ENCODE peak calls at places on chromosome 6, in seven cellular contexts. One of them, this sample, is unnamed.

GRCh38 chr6:151666526-151666925 is 141.0 kb upstream of the ESR1 start:
- DNase-seq in GM20000: no peak
- DNase-seq in naive B cell: no peak
- DNase-seq in stimulated activated CD4-positive, alpha-beta T cell treated with anti-CD3 and anti-CD28 coated beads, Interleukin-1b, Interleukin-23, amount 100 ng/mL, for 4 hours: no peak
- DNase-seq in Kasumi-1: no peak
- DNase-seq in NCI-H345: no peak
- DNase-seq in activated CD8-positive, alpha-beta memory T cell treated with anti-CD3 and anti-CD28 coated beads for 4 hours: no peak
- DNase-seq in this sample: no peak

GRCh38 chr6:113433506-113433991 is 423.6 kb upstream of the MARCKS start:
- DNase-seq in GM20000: no peak
- DNase-seq in naive B cell: no peak
- DNase-seq in stimulated activated CD4-positive, alpha-beta T cell treated with anti-CD3 and anti-CD28 coated beads, Interleukin-1b, Interleukin-23, amount 100 ng/mL, for 4 hours: no peak
- DNase-seq in Kasumi-1: peak
- DNase-seq in NCI-H345: no peak
- DNase-seq in activated CD8-positive, alpha-beta memory T cell treated with anti-CD3 and anti-CD28 coated beads for 4 hours: no peak
- DNase-seq in this sample: no peak

GRCh38 chr6:113414511-113414910 is 442.6 kb upstream of the MARCKS start:
- DNase-seq in GM20000: no peak
- DNase-seq in naive B cell: no peak
- DNase-seq in stimulated activated CD4-positive, alpha-beta T cell treated with anti-CD3 and anti-CD28 coated beads, Interleukin-1b, Interleukin-23, amount 100 ng/mL, for 4 hours: no peak
- DNase-seq in Kasumi-1: no peak
- DNase-seq in NCI-H345: peak
- DNase-seq in activated CD8-positive, alpha-beta memory T cell treated with anti-CD3 and anti-CD28 coated beads for 4 hours: no peak
- DNase-seq in this sample: no peak

GRCh38 chr6:25485820-25486559 is 166.0 kb upstream of the SCGN start:
- DNase-seq in GM20000: no peak
- DNase-seq in naive B cell: no peak
- DNase-seq in stimulated activated CD4-positive, alpha-beta T cell treated with anti-CD3 and anti-CD28 coated beads, Interleukin-1b, Interleukin-23, amount 100 ng/mL, for 4 hours: no peak
- DNase-seq in Kasumi-1: no peak
- DNase-seq in NCI-H345: peak
- DNase-seq in activated CD8-positive, alpha-beta memory T cell treated with anti-CD3 and anti-CD28 coated beads for 4 hours: no peak
- DNase-seq in this sample: no peak

GRCh38 chr6:161198176-161198575 is 75.7 kb downstream of the AGPAT4 start:
- DNase-seq in GM20000: no peak
- DNase-seq in naive B cell: no peak
- DNase-seq in stimulated activated CD4-positive, alpha-beta T cell treated with anti-CD3 and anti-CD28 coated beads, Interleukin-1b, Interleukin-23, amount 100 ng/mL, for 4 hours: no peak
- DNase-seq in Kasumi-1: no peak
- DNase-seq in NCI-H345: peak
- DNase-seq in activated CD8-positive, alpha-beta memory T cell treated with anti-CD3 and anti-CD28 coated beads for 4 hours: no peak
- DNase-seq in this sample: no peak

GRCh38 chr6:165800337-165800736 is 137.3 kb upstream of the PDE10A start:
- DNase-seq in GM20000: no peak
- DNase-seq in naive B cell: no peak
- DNase-seq in stimulated activated CD4-positive, alpha-beta T cell treated with anti-CD3 and anti-CD28 coated beads, Interleukin-1b, Interleukin-23, amount 100 ng/mL, for 4 hours: no peak
- DNase-seq in Kasumi-1: no peak
- DNase-seq in NCI-H345: no peak
- DNase-seq in activated CD8-positive, alpha-beta memory T cell treated with anti-CD3 and anti-CD28 coated beads for 4 hours: no peak
- DNase-seq in this sample: no peak

GRCh38 chr6:39260451-39260850 is 31.2 kb upstream of the KCNK5 start:
- DNase-seq in GM20000: no peak
- DNase-seq in naive B cell: no peak
- DNase-seq in stimulated activated CD4-positive, alpha-beta T cell treated with anti-CD3 and anti-CD28 coated beads, Interleukin-1b, Interleukin-23, amount 100 ng/mL, for 4 hours: no peak
- DNase-seq in Kasumi-1: no peak
- DNase-seq in NCI-H345: no peak
- DNase-seq in activated CD8-positive, alpha-beta memory T cell treated with anti-CD3 and anti-CD28 coated beads for 4 hours: no peak
- DNase-seq in this sample: no peak

GRCh38 chr6:48883116-48883515 is 579.9 kb downstream of the MMUT start:
- DNase-seq in GM20000: no peak
- DNase-seq in naive B cell: no peak
- DNase-seq in stimulated activated CD4-positive, alpha-beta T cell treated with anti-CD3 and anti-CD28 coated beads, Interleukin-1b, Interleukin-23, amount 100 ng/mL, for 4 hours: no peak
- DNase-seq in Kasumi-1: peak
- DNase-seq in NCI-H345: no peak
- DNase-seq in activated CD8-positive, alpha-beta memory T cell treated with anti-CD3 and anti-CD28 coated beads for 4 hours: no peak
- DNase-seq in this sample: no peak

GRCh38 chr6:96532399-96532798 is 10.8 kb downstream of the UFL1 start:
- DNase-seq in GM20000: no peak
- DNase-seq in naive B cell: peak
- DNase-seq in stimulated activated CD4-positive, alpha-beta T cell treated with anti-CD3 and anti-CD28 coated beads, Interleukin-1b, Interleukin-23, amount 100 ng/mL, for 4 hours: no peak
- DNase-seq in Kasumi-1: no peak
- DNase-seq in NCI-H345: no peak
- DNase-seq in activated CD8-positive, alpha-beta memory T cell treated with anti-CD3 and anti-CD28 coated beads for 4 hours: no peak
- DNase-seq in this sample: no peak

GRCh38 chr6:152948150-152948768 is 34.6 kb downstream of the FBXO5 start:
- DNase-seq in GM20000: peak
- DNase-seq in naive B cell: peak
- DNase-seq in stimulated activated CD4-positive, alpha-beta T cell treated with anti-CD3 and anti-CD28 coated beads, Interleukin-1b, Interleukin-23, amount 100 ng/mL, for 4 hours: no peak
- DNase-seq in Kasumi-1: peak
- DNase-seq in NCI-H345: peak
- DNase-seq in activated CD8-positive, alpha-beta memory T cell treated with anti-CD3 and anti-CD28 coated beads for 4 hours: no peak
- DNase-seq in this sample: no peak

GRCh38 chr6:42260972-42261371 is 43.3 kb upstream of the MRPS10 start:
- DNase-seq in GM20000: peak
- DNase-seq in naive B cell: peak
- DNase-seq in stimulated activated CD4-positive, alpha-beta T cell treated with anti-CD3 and anti-CD28 coated beads, Interleukin-1b, Interleukin-23, amount 100 ng/mL, for 4 hours: peak
- DNase-seq in Kasumi-1: no peak
- DNase-seq in NCI-H345: peak
- DNase-seq in activated CD8-positive, alpha-beta memory T cell treated with anti-CD3 and anti-CD28 coated beads for 4 hours: no peak
- DNase-seq in this sample: no peak

GRCh38 chr6:168782211-168782729 is 341.3 kb downstream of the SMOC2 start:
- DNase-seq in GM20000: no peak
- DNase-seq in naive B cell: no peak
- DNase-seq in stimulated activated CD4-positive, alpha-beta T cell treated with anti-CD3 and anti-CD28 coated beads, Interleukin-1b, Interleukin-23, amount 100 ng/mL, for 4 hours: no peak
- DNase-seq in Kasumi-1: no peak
- DNase-seq in NCI-H345: no peak
- DNase-seq in activated CD8-positive, alpha-beta memory T cell treated with anti-CD3 and anti-CD28 coated beads for 4 hours: no peak
- DNase-seq in this sample: no peak

GRCh38 chr6:43541774-43542471 is 25.0 kb downstream of the POLR1C start:
- DNase-seq in GM20000: peak
- DNase-seq in naive B cell: no peak
- DNase-seq in stimulated activated CD4-positive, alpha-beta T cell treated with anti-CD3 and anti-CD28 coated beads, Interleukin-1b, Interleukin-23, amount 100 ng/mL, for 4 hours: no peak
- DNase-seq in Kasumi-1: no peak
- DNase-seq in NCI-H345: no peak
- DNase-seq in activated CD8-positive, alpha-beta memory T cell treated with anti-CD3 and anti-CD28 coated beads for 4 hours: no peak
- DNase-seq in this sample: no peak